ENCODE peak calls at places on chromosomes 3 and 15, in five cellular contexts. K is cardiac fibroblast, L is IMR-90, Y is coronary artery, J is cardiac muscle cell. M is an unnamed sample.

GRCh38 chr3:136949146-136949545 is 8.6 kb upstream of the IL20RB start:
- DNase-seq in L (no peak), J (no peak), K (no peak), Y (no peak), M (no peak)

GRCh38 chr3:134373278-134373941 is 837 bp downstream of the AMOTL2 start:
- DNase-seq in Y (peak; percentile 92), L (peak; percentile 89), K (peak; percentile 96), J (peak; percentile 93), M (peak; percentile 95)

GRCh38 chr3:107676469-107677309 is 153.9 kb downstream of the BBX start:
- DNase-seq in J (peak; percentile 43), Y (no peak), K (peak; percentile 56), L (peak; percentile 43), M (peak; percentile 58)

GRCh38 chr15:68292157-68292781 is 14.7 kb downstream of the FEM1B start:
- DNase-seq in L (no peak), K (no peak), J (no peak), Y (no peak), M (no peak)

GRCh38 chr3:112778298-112779008 is 68.2 kb downstream of the CD200R1L start:
- DNase-seq in Y (no peak), L (peak; percentile 90), J (no peak), K (peak; percentile 91), M (peak; percentile 87)

GRCh38 chr3:16741103-16741758 is 136.0 kb upstream of the DAZL start:
- DNase-seq in Y (no peak), K (peak; percentile 94), L (peak; percentile 60), J (no peak), M (peak; percentile 87)

GRCh38 chr15:92012368-92012629 is 158.8 kb downstream of the SLCO3A1 start:
- DNase-seq in L (peak; percentile 12), K (peak; percentile 37), Y (no peak), J (no peak), M (no peak)

GRCh38 chr15:93305306-93305705 is 216.3 kb upstream of the RGMA start:
- DNase-seq in Y (no peak), K (no peak), J (no peak), L (no peak), M (no peak)

GRCh38 chr3:43764471-43764870 is 73.7 kb downstream of the ABHD5 start:
- DNase-seq in L (no peak), K (no peak), J (no peak), Y (no peak), M (no peak)

GRCh38 chr3:17023006-17023664 is 138.4 kb downstream of the PLCL2 start:
- DNase-seq in J (no peak), K (peak; percentile 67), Y (no peak), L (peak; percentile 12), M (peak; percentile 56)

DNA sequence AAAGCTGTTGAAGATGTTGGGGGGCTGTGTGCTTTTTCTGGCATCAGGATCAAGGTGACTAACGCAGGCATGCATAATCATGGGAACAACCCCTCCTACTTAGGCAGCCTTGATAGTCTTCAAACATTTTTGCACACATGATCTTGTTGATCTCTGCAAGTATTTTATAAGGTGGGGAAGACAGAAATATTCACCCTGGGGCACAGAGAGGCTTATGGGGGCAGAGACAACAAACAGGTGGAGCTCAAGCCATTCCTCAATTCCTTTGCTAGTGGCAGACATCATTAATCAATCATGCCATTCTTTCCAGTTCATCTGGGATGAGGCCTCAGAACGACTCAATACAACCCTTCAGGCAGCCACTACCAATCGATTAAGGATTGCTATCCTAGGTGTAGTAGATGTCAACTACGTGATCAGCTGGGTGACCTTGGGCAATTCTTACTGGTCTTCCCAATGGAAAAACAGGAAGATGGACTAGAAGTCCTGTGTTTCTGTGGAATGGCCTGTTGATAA is 110.3 kb upstream of the SMAD3 start:
- DNase-seq in J (no peak), K (no peak), Y (no peak), L (no peak), M (no peak)
- TF ChIP-seq CTCF in J (no peak), K (no peak), Y (no peak), L (no peak), M (no peak)

DNA sequence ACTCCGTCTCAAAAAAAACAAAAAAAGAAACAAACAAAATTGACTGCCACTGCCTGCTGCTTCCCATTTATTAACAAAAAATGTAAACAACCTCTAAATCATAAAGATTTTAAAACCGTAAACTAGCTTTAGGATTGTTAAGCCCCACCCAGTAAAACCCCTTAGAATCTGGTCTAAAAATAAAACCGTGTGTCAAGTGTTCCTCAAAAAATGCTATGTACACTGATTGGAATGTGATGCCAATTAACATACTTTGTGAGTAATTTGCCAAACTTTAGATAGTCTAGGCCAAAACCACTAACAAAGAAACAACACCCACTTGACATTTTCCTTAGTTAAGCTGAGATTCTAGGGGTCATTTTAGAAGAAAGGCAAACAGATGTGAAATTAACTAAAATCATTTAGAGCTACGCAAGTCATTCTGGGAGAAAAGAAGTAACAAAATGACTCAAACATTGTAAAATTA is 5.3 kb downstream of the RAF1 start:
- DNase-seq in K (peak; percentile 76), Y (no peak), L (peak; percentile 80), J (peak; percentile 45), M (peak; percentile 48)
- H3K4me3 ChIP-seq in K (no peak overlapping the region), Y (peak overlapping the region; percentile 2), L (no peak overlapping the region), J (no peak overlapping the region), M (no peak overlapping the region)

DNA sequence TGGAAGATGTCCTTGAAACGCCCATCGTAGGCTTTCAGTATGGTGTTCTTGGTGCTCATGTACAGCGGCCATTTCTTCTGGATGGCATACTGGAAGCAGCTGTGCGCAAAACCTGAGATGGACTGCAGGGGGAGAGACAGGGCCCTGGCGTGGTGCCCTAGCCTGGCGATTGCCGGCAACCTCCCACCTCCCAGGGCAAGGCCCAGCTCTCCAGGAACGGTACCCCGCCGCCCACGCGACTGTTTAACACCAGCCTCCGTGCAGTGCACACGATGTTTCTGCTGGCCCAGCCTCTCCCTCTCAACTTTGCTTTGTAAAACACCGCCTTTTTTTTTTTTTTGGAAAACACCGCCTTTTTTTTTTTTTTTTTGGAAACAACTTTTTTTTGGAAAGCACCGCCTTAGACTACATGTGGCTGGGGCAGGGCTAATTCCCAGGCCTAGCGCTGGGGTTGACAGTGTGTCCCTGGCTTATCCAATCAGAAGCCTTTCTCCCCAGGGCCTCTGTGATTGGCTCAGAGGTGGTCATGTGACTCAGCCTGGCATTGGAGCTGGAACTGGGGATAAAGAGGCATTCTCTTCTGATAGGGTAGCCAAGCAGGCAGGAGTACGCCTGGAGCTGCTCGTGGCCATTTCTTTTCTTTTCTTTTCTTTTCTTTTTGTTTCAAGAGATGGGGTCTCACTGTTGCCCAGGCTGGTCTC is 14.7 kb downstream of the IDH2 start:
- DNase-seq in J (no peak), Y (no peak), K (peak; percentile 39), L (peak; percentile 36), M (peak; percentile 43)
- TF ChIP-seq CTCF in J (peak; percentile 28), Y (no peak), K (peak; percentile 42), L (peak; percentile 31), M (peak; percentile 31)

GRCh38 chr3:131988209-131988608 is 46.6 kb downstream of the CPNE4 start:
- DNase-seq in L (no peak), J (no peak), K (no peak), Y (no peak), M (no peak)

DNA sequence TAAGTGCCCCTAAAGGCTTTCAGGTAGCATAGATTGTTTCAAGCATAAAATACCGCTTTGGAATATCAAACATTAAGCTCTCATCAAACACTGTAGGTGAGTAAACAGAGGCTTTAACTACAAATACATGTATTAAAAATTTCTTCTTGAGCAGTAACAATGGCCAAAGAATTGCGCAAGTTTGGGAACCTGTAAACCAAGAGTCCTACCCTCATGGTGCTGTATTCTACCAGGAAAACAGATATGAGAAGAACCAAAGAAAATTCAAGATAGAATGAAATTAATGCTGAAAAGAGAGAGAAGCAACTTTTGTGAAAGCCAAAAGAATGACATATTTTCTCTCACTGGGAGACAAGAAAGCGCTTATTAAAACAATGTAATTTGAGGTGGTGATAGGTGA is 45.5 kb downstream of the CPNE4 start:
- DNase-seq in Y (no peak), K (no peak), J (no peak), L (no peak), M (no peak)
- H3K4me3 ChIP-seq in Y (no peak overlapping the region), K (no peak overlapping the region), J (no peak overlapping the region), L (no peak overlapping the region), M (no peak overlapping the region)

DNA sequence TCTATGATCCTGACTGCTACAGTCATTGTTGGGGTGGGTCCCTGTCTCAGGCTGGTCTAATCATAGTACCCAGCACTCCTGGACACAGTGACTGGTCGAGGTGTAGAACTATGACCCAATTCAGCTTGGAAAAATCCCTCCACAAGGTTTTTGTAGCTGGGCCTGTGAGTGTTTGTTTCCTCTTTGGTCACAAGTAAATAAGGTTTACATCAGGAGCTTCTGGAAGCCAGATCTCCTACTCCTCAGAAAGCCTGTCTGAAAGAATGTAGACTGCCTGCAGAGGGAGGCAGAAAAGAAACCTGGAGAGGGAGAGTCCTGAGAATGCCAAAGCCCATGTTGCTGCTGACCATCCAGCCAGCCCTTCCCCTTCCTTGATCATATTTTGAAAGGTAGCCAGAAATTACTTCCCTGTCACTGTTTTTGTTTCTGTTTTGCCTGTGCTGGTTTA is 123.2 kb downstream of the RAP2B start:
- DNase-seq in L (peak; percentile 34), K (peak; percentile 50), Y (no peak), J (peak; percentile 5), M (peak; percentile 68)
- TF ChIP-seq CTCF in L (no peak), K (no peak), Y (no peak), J (no peak), M (peak; percentile 22)

DNA sequence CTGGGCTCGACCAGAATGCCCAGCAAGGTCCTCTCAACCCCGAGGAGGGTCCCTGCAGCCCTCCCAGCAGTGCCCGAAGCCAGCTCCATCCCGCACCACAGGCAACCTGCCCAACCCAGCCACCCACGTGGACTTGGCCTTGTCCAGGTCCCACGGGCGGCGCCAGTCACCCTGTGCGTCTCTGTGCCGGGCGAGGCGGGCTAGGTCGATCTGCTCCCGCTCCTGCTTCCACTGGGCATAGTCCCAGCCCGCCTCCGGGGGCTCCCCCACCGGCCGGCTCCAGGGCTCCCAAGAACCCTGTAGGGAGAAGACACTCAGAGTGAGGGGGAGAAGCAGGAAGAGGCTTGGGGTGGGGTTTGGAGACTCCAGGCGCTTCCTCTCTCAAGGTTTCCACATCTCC is 3.1 kb downstream of the CCDC9B start:
- DNase-seq in K (no peak), L (no peak), J (no peak), Y (no peak), M (no peak)
- H3K4me3 ChIP-seq in K (peak overlapping the region; percentile 65), L (no peak overlapping the region), J (no peak overlapping the region), Y (peak overlapping the region; percentile 60), M (no peak overlapping the region)